ENCODE peak calls at places on chromosomes 2 and 18, in six cellular contexts. A is astrocyte of the spinal cord, P is cardiac fibroblast, E is cardiac muscle cell, W is fibroblast of mammary gland, V is transverse colon. L is an unnamed sample.
A peak's percentile ranks its signal among the peaks of the same experiment; 100 is the strongest.

GRCh38 chr2:102137138-102137537 is 5.4 kb upstream of the IL1R1 start:
- DNase-seq in A (no peak), E (no peak), P (no peak), W (no peak), V (no peak), L (no peak)

GRCh38 chr2:102753563-102754159 is 8.2 kb upstream of the TMEM182 start:
- DNase-seq in V (peak; percentile 13), E (peak; percentile 70), P (peak; percentile 72), A (peak; percentile 64), W (peak; percentile 60), L (peak; percentile 16)

GRCh38 chr2:218962859-218963492 is 3.5 kb downstream of the CDK5R2 start:
- DNase-seq in E (peak; percentile 97), P (peak; percentile 88), V (peak; percentile 51), W (peak; percentile 65), A (peak; percentile 48), L (peak; percentile 65)

GRCh38 chr2:124755386-124755785 is 730.3 kb downstream of the CNTNAP5 start:
- DNase-seq in P (peak; percentile 8), V (no peak), E (no peak), W (no peak), A (peak; percentile 10), L (no peak)

GRCh38 chr2:182672471-182673165 is 43.4 kb upstream of the DNAJC10 start:
- DNase-seq in A (peak; percentile 74), P (peak; percentile 87), E (peak; percentile 8), W (peak; percentile 80), V (no peak), L (peak; percentile 17)

GRCh38 chr18:63346031-63346430 is 21.0 kb downstream of the KDSR start:
- DNase-seq in V (no peak), A (no peak), W (no peak), E (no peak), P (no peak), L (peak; percentile 71)

GRCh38 chr2:120897399-120897798 is 161.7 kb downstream of the GLI2 start:
- DNase-seq in V (no peak), W (no peak), A (no peak), P (no peak), E (no peak), L (no peak)

GRCh38 chr2:46335404-46335965 is 38.3 kb downstream of the EPAS1 start:
- DNase-seq in V (peak; percentile 52), E (peak; percentile 68), P (peak; percentile 93), A (peak; percentile 75), W (peak; percentile 90), L (peak; percentile 73)

GRCh38 chr2:15553519-15553918 is 7.6 kb downstream of the NBAS start:
- DNase-seq in P (no peak), A (no peak), V (no peak), W (no peak), E (no peak), L (no peak)

GRCh38 chr2:223328578-223328977 is 273.6 kb downstream of the SCG2 start:
- DNase-seq in E (no peak), V (no peak), W (no peak), P (no peak), A (peak; percentile 31), L (no peak)

GRCh38 chr2:170088776-170089175 is 89.2 kb upstream of the MYO3B start:
- DNase-seq in P (no peak), V (no peak), E (no peak), W (peak; percentile 27), A (no peak), L (no peak)

GRCh38 chr18:36544036-36544725 is 246.7 kb downstream of the FHOD3 start:
- DNase-seq in W (peak; percentile 11), P (peak; percentile 36), V (no peak), A (peak; percentile 62), E (no peak), L (no peak)

GRCh38 chr2:109128048-109128465 is 948 bp upstream of the SH3RF3 start:
- DNase-seq in W (peak; percentile 86), E (peak; percentile 90), P (peak; percentile 92), V (peak; percentile 67), A (peak; percentile 93), L (peak; percentile 95)

GRCh38 chr18:37537868-37538525 is 27.6 kb downstream of the CELF4 start:
- DNase-seq in W (peak; percentile 45), A (peak; percentile 46), P (peak; percentile 60), V (peak; percentile 60), E (peak; percentile 81), L (peak; percentile 86)

GRCh38 chr2:230537531-230537976 is 121.6 kb downstream of the SP100 start:
- DNase-seq in A (no peak), P (no peak), E (no peak), V (no peak), W (no peak), L (no peak)

GRCh38 chr18:74951165-74951760 is 257.7 kb downstream of the PTGR3 start:
- DNase-seq in E (no peak), P (peak; percentile 97), W (peak; percentile 99), V (peak; percentile 45), A (peak; percentile 98), L (peak; percentile 90)

GRCh38 chr18:47929681-47930085 is 776 bp downstream of the SMAD2 start:
- DNase-seq in P (peak; percentile 60), A (no peak), W (peak; percentile 60), E (no peak), V (no peak), L (peak; percentile 12)

GRCh38 chr2:239824051-239824694 is 201.0 kb downstream of the NDUFA10 start:
- DNase-seq in E (no peak), A (no peak), V (no peak), P (peak; percentile 5), W (peak; percentile 17), L (no peak)

GRCh38 chr2:137420744-137421143 is 543.5 kb upstream of the HNMT start:
- DNase-seq in P (peak; percentile 25), W (no peak), A (no peak), V (no peak), E (no peak), L (peak; percentile 22)

GRCh38 chr2:10846110-10846861 is 33.7 kb upstream of the PDIA6 start:
- DNase-seq in P (no peak), A (no peak), E (no peak), V (no peak), W (no peak), L (no peak)

GRCh38 chr18:62751341-62751821 is 36.0 kb downstream of the PHLPP1 start:
- DNase-seq in P (peak; percentile 53), V (no peak), A (peak; percentile 58), W (no peak), E (no peak), L (no peak)

GRCh38 chr18:29161429-29161828 is 984.5 kb upstream of the CDH2 start:
- DNase-seq in V (no peak), W (no peak), E (no peak), A (no peak), P (peak; percentile 37), L (peak; percentile 42)

GRCh38 chr2:122186761-122187222 is 431.3 kb downstream of the TSN start:
- DNase-seq in E (peak; percentile 58), V (no peak), W (no peak), A (no peak), P (no peak), L (no peak)

GRCh38 chr18:77607087-77607486 is 357.4 kb downstream of the GALR1 start:
- DNase-seq in E (no peak), A (no peak), W (no peak), P (no peak), V (no peak), L (no peak)

GRCh38 chr2:189580662-189581353 is at the start of gene SLC40A1:
- DNase-seq in P (peak; percentile 45), A (peak; percentile 52), V (peak; percentile 83), W (peak; percentile 18), E (peak; percentile 93), L (peak; percentile 34)

GRCh38 chr2:191481305-191482075 is 196.4 kb upstream of the NABP1 start:
- DNase-seq in P (peak; percentile 79), V (no peak), W (peak; percentile 41), A (peak; percentile 22), E (no peak), L (peak; percentile 33)

GRCh38 chr2:136136921-136137320 is 19.0 kb upstream of the CXCR4 start:
- DNase-seq in V (no peak), A (no peak), E (no peak), P (no peak), W (no peak), L (no peak)
- TF ChIP-seq CTCF in V (no peak), A (no peak), E (no peak), P (no peak), W (no peak), L (no peak)

GRCh38 chr18:50073319-50073718 is 121.6 kb downstream of the MYO5B start:
- DNase-seq in E (no peak), P (no peak), V (no peak), W (no peak), A (no peak), L (no peak)
- H3K4me3 ChIP-seq in E (no peak overlapping the region), P (no peak overlapping the region), V (no peak overlapping the region), W (no peak overlapping the region), A (no peak overlapping the region), L (no peak overlapping the region)

GRCh38 chr2:72936669-72937355 is 19.5 kb downstream of the EMX1 start:
- DNase-seq in A (no peak), P (no peak), E (no peak), V (no peak), W (no peak), L (no peak)

GRCh38 chr2:72933646-72934151 is 16.4 kb downstream of the EMX1 start:
- DNase-seq in V (no peak), P (no peak), W (no peak), A (no peak), E (no peak), L (no peak)

GRCh38 chr2:72933207-72933606 is 15.9 kb downstream of the EMX1 start:
- DNase-seq in E (no peak), A (no peak), W (no peak), V (no peak), P (no peak), L (no peak)

GRCh38 chr2:72935611-72935957 is 18.3 kb downstream of the EMX1 start:
- DNase-seq in E (no peak), W (no peak), V (no peak), P (no peak), A (no peak), L (no peak)

GRCh38 chr2:72934683-72935610 is 17.6 kb downstream of the EMX1 start:
- DNase-seq in A (no peak), W (no peak), P (no peak), V (peak; percentile 43), E (peak; percentile 22), L (no peak)
- TF ChIP-seq CTCF in A (peak; percentile 2), W (peak; percentile 13), P (peak; percentile 2), V (peak; percentile 43), E (no peak), L (no peak)

GRCh38 chr18:57209697-57210096 is 62.8 kb downstream of the BOD1L2 start:
- DNase-seq in V (no peak), W (no peak), A (no peak), P (no peak), E (no peak), L (no peak)
- H3K4me3 ChIP-seq in V (no peak overlapping the region), W (no peak overlapping the region), A (no peak overlapping the region), P (no peak overlapping the region), E (no peak overlapping the region), L (no peak overlapping the region)

DNA sequence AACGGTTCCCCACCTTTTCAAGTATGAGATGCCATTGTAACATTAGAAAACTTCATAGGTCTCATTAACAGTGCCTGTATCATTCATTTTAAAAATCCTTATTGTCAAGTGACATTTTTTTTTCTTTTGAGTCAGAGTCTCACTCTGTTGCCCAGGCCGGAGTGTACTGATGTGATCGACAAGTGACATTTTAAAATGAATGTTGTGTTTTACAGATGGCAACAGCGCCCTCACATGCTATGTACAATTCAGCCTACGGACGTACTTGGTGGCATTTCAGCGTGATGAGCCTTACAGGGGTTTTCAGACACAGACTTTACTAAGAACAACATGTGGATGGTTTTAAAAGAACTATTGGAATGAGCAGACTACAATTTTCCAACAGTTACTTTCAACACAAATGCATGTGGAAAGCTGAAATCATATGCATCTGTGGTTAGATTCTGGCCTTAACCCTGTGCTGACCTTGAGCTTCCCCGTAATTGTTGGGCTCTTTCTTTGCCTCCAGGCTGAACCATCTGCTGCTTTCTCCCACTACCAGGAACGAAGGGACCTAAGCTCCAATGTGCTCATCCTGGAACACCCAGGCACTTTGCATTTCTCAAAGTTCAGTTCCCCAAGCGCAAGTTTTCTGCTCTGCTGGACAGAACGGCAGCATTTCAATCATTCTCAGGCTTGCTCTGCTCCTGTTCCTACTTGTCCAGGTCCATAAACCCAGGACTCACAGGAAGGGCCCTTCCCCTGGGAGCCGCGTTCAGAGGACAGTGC is 119.9 kb upstream of the NDUFV2 start:
- DNase-seq in E (peak; percentile 41), A (peak; percentile 66), V (peak; percentile 30), W (peak; percentile 66), P (peak; percentile 74), L (peak; percentile 80)
- TF ChIP-seq CTCF in E (peak; percentile 56), A (peak; percentile 46), V (peak; percentile 35), W (peak; percentile 56), P (peak; percentile 47), L (peak; percentile 41)

L was measured in foreskin fibroblast.